ENCODE peak calls at places on chromosomes 5 and 9, in six cellular contexts. One of them, this sample, is unnamed.

GRCh38 chr5:33781286-33781685 is 110.5 kb downstream of the ADAMTS12 start:
- DNase-seq in ovary: no peak
- DNase-seq in tibial artery: no peak
- DNase-seq in cardiac muscle cell: no peak
- DNase-seq in Panc1: no peak
- DNase-seq in Peyer's patch: no peak
- DNase-seq in this sample: no peak

GRCh38 chr5:172901012-172901780 is 58.0 kb upstream of the RPL26L1 start:
- DNase-seq in ovary: peak; percentile 90
- DNase-seq in tibial artery: peak; percentile 95
- DNase-seq in cardiac muscle cell: peak; percentile 14
- DNase-seq in Panc1: no peak
- DNase-seq in Peyer's patch: no peak
- DNase-seq in this sample: peak; percentile 42

GRCh38 chr9:32398207-32398606 is 13.8 kb downstream of the ACO1 start:
- DNase-seq in ovary: no peak
- DNase-seq in tibial artery: no peak
- DNase-seq in cardiac muscle cell: no peak
- DNase-seq in Panc1: no peak
- DNase-seq in Peyer's patch: no peak
- DNase-seq in this sample: no peak

GRCh38 chr5:173697931-173698579 is 81.6 kb upstream of the BOD1 start:
- DNase-seq in ovary: no peak
- DNase-seq in tibial artery: no peak
- DNase-seq in cardiac muscle cell: no peak
- DNase-seq in Panc1: no peak
- DNase-seq in Peyer's patch: no peak
- DNase-seq in this sample: no peak

GRCh38 chr5:76082790-76083554 is at the start of gene SV2C:
- DNase-seq in ovary: no peak
- DNase-seq in tibial artery: no peak
- DNase-seq in cardiac muscle cell: peak; percentile 55
- DNase-seq in Panc1: no peak
- DNase-seq in Peyer's patch: peak; percentile 56
- DNase-seq in this sample: peak; percentile 45

GRCh38 chr9:123347289-123348060 is 8.5 kb upstream of the CRB2 start:
- DNase-seq in ovary: no peak
- DNase-seq in tibial artery: no peak
- DNase-seq in cardiac muscle cell: no peak
- DNase-seq in Panc1: no peak
- DNase-seq in Peyer's patch: no peak
- DNase-seq in this sample: no peak

GRCh38 chr5:18798058-18798457 is 1163.8 kb downstream of the TAF11L14 start:
- DNase-seq in ovary: no peak
- DNase-seq in tibial artery: no peak
- DNase-seq in cardiac muscle cell: no peak
- DNase-seq in Panc1: no peak
- DNase-seq in Peyer's patch: no peak
- DNase-seq in this sample: no peak

GRCh38 chr5:124889522-124889828 is 143.0 kb upstream of the ZNF608 start:
- DNase-seq in ovary: no peak
- DNase-seq in tibial artery: no peak
- DNase-seq in cardiac muscle cell: no peak
- DNase-seq in Panc1: no peak
- DNase-seq in Peyer's patch: no peak
- DNase-seq in this sample: no peak

DNA sequence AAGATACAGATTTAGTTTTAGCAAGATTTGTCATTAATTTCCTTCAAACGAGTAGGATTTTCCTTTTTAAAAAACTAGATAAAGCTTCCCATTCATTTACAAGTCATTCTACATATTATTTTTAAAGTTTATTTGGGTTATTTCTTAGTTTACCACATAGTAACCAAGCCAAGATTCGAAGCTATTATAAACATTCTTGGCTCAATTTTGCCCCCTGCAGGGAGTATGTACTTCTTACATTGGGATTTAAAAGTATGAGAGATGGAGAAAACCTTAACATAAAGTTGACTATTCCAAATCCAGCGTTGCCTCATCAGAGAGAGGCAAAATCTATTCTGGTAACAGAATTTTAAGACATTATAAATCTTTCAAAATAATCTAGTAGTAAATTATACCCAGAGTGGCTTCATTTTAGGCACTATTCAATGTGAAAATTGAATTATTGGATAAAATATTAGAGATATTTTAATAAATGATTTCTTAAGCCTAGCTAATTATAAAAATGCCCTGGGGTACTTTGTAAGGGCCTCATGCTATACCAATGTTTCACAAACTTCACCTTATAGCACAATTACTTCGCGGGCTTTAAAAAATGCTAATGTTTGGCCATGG is 39.1 kb downstream of the FBN2 start:
- DNase-seq in ovary: no peak
- DNase-seq in tibial artery: no peak
- DNase-seq in cardiac muscle cell: peak; percentile 64
- DNase-seq in Panc1: no peak
- DNase-seq in Peyer's patch: no peak
- DNase-seq in this sample: no peak
- TF ChIP-seq CTCF in ovary: no peak
- TF ChIP-seq CTCF in tibial artery: no peak
- TF ChIP-seq CTCF in cardiac muscle cell: peak; percentile 56
- TF ChIP-seq CTCF in Panc1: peak; percentile 24
- TF ChIP-seq CTCF in Peyer's patch: peak; percentile 41
- TF ChIP-seq CTCF in this sample: peak; percentile 13

GRCh38 chr9:38214441-38214840 is 145.4 kb upstream of the SHB start:
- DNase-seq in ovary: no peak
- DNase-seq in tibial artery: no peak
- DNase-seq in cardiac muscle cell: no peak
- DNase-seq in Panc1: no peak
- DNase-seq in Peyer's patch: no peak
- DNase-seq in this sample: no peak
- H3K27me3 ChIP-seq in ovary: no peaks in the 10 kb centered on the region
- H3K27me3 ChIP-seq in tibial artery: peaks cover 6% of the 10 kb centered on the region
- H3K27me3 ChIP-seq in cardiac muscle cell: peaks cover 13% of the 10 kb centered on the region
- H3K27me3 ChIP-seq in Panc1: no peaks in the 10 kb centered on the region
- H3K27me3 ChIP-seq in Peyer's patch: no peaks in the 10 kb centered on the region
- H3K27me3 ChIP-seq in this sample: no peaks in the 10 kb centered on the region

GRCh38 chr9:127974002-127974768 is 6.6 kb downstream of the EEIG1 start:
- DNase-seq in ovary: no peak
- DNase-seq in tibial artery: no peak
- DNase-seq in cardiac muscle cell: no peak
- DNase-seq in Panc1: no peak
- DNase-seq in Peyer's patch: peak; percentile 55
- DNase-seq in this sample: peak; percentile 48

GRCh38 chr9:127971357-127972315 is 9.2 kb downstream of the EEIG1 start:
- DNase-seq in ovary: peak; percentile 53
- DNase-seq in tibial artery: no peak
- DNase-seq in cardiac muscle cell: no peak
- DNase-seq in Panc1: no peak
- DNase-seq in Peyer's patch: peak; percentile 49
- DNase-seq in this sample: no peak

GRCh38 chr9:127972316-127972871 is 8.4 kb downstream of the EEIG1 start:
- DNase-seq in ovary: no peak
- DNase-seq in tibial artery: no peak
- DNase-seq in cardiac muscle cell: no peak
- DNase-seq in Panc1: no peak
- DNase-seq in Peyer's patch: peak; percentile 55
- DNase-seq in this sample: no peak

GRCh38 chr9:127974769-127975261 is 6.0 kb downstream of the EEIG1 start:
- DNase-seq in ovary: peak; percentile 76
- DNase-seq in tibial artery: peak; percentile 92
- DNase-seq in cardiac muscle cell: no peak
- DNase-seq in Panc1: no peak
- DNase-seq in Peyer's patch: peak; percentile 54
- DNase-seq in this sample: peak; percentile 61

DNA sequence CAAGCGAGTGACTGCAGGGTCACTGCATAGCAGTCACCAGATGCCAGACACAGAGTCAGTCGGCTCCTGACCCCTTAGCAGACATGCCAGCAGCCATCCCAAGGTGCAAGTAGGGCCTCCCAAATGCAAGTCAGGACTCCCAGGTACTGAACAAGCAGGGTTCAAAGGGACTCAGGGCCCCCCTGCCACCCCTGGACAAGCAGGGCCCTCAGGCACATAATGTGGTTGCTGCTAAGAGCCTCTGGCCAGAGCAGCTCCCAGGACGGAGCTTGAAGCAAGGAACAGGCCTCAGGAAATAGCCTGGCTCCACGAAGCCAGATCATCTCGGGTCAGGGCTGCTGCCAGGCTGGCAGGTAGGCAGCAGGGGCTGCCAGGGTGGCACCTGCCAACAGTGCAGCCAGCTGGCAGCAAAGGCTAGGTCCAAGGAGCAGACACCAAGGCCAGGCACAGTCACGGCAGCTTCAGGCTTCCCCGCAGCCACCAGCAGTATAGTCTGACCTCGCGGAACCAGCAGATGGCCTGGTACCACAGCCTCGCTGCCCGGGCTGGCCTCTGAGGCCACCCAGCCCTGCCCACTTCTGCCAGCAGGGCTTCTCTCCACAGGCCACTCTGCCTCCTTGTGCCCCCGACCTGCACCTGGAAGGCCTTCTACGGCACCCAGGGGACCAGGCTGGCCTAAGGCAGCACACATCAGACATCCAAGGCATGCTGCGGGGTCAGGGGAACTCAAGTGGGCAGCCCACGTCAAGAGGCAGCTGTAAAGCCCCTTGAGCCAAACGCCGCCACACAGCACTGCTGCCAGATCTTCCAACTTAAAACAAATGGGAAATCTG is 7.4 kb downstream of the EEIG1 start:
- DNase-seq in ovary: no peak
- DNase-seq in tibial artery: no peak
- DNase-seq in cardiac muscle cell: no peak
- DNase-seq in Panc1: no peak
- DNase-seq in Peyer's patch: peak; percentile 77
- DNase-seq in this sample: peak; percentile 83
- TF ChIP-seq CTCF in ovary: no peak
- TF ChIP-seq CTCF in tibial artery: no peak
- TF ChIP-seq CTCF in cardiac muscle cell: no peak
- TF ChIP-seq CTCF in Panc1: no peak
- TF ChIP-seq CTCF in Peyer's patch: peak; percentile 41
- TF ChIP-seq CTCF in this sample: no peak

GRCh38 chr5:180155331-180155881 is 53.6 kb downstream of the RASGEF1C start:
- DNase-seq in ovary: no peak
- DNase-seq in tibial artery: no peak
- DNase-seq in cardiac muscle cell: peak; percentile 79
- DNase-seq in Panc1: no peak
- DNase-seq in Peyer's patch: no peak
- DNase-seq in this sample: no peak

GRCh38 chr5:180156141-180156540 is 52.9 kb downstream of the RASGEF1C start:
- DNase-seq in ovary: no peak
- DNase-seq in tibial artery: no peak
- DNase-seq in cardiac muscle cell: no peak
- DNase-seq in Panc1: no peak
- DNase-seq in Peyer's patch: no peak
- DNase-seq in this sample: no peak

GRCh38 chr5:180153099-180153498 is 55.9 kb downstream of the RASGEF1C start:
- DNase-seq in ovary: no peak
- DNase-seq in tibial artery: no peak
- DNase-seq in cardiac muscle cell: no peak
- DNase-seq in Panc1: no peak
- DNase-seq in Peyer's patch: no peak
- DNase-seq in this sample: no peak

GRCh38 chr5:180154821-180155220 is 54.2 kb downstream of the RASGEF1C start:
- DNase-seq in ovary: no peak
- DNase-seq in tibial artery: no peak
- DNase-seq in cardiac muscle cell: no peak
- DNase-seq in Panc1: no peak
- DNase-seq in Peyer's patch: no peak
- DNase-seq in this sample: no peak

GRCh38 chr5:180153991-180154390 is 55.0 kb downstream of the RASGEF1C start:
- DNase-seq in ovary: no peak
- DNase-seq in tibial artery: no peak
- DNase-seq in cardiac muscle cell: no peak
- DNase-seq in Panc1: no peak
- DNase-seq in Peyer's patch: no peak
- DNase-seq in this sample: no peak
- H3K27me3 ChIP-seq in ovary: no peaks in the 10 kb centered on the region
- H3K27me3 ChIP-seq in tibial artery: no peaks in the 10 kb centered on the region
- H3K27me3 ChIP-seq in cardiac muscle cell: no peaks in the 10 kb centered on the region
- H3K27me3 ChIP-seq in Panc1: no peaks in the 10 kb centered on the region
- H3K27me3 ChIP-seq in Peyer's patch: no peaks in the 10 kb centered on the region
- H3K27me3 ChIP-seq in this sample: no peaks in the 10 kb centered on the region

GRCh38 chr5:50320131-50320749 is 120.8 kb downstream of the EMB start:
- DNase-seq in ovary: no peak
- DNase-seq in tibial artery: no peak
- DNase-seq in cardiac muscle cell: no peak
- DNase-seq in Panc1: no peak
- DNase-seq in Peyer's patch: no peak
- DNase-seq in this sample: no peak

GRCh38 chr5:50328193-50328729 is 112.8 kb downstream of the EMB start:
- DNase-seq in ovary: no peak
- DNase-seq in tibial artery: no peak
- DNase-seq in cardiac muscle cell: no peak
- DNase-seq in Panc1: no peak
- DNase-seq in Peyer's patch: no peak
- DNase-seq in this sample: no peak

DNA sequence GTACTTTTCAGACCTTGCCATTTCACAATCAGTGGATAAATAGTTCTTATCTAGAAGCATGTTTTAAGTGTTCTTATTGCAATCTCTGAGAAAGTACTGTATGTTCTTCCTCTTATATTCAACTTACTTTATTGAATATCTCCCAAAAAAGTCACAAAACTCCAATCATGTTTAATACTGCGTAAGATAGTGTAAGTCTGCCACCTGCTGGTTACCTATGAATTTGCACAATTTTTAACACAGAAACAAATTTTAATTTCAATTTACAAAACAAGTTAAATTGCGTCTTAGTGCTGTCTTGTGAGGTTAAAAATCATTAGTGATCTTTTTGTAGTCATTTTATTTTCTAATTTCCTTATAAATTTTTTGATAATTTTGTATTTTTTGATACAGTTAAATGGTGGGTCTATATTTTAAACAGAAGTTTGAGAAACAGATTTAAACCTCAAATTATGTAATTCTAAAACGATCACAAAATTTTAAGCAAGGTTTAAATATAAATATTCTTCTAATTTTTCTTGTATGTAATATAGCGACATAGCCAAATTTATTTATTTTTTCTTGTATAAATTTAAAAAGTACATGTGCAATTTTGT is 115.8 kb downstream of the EMB start:
- DNase-seq in ovary: no peak
- DNase-seq in tibial artery: no peak
- DNase-seq in cardiac muscle cell: peak; percentile 2
- DNase-seq in Panc1: no peak
- DNase-seq in Peyer's patch: no peak
- DNase-seq in this sample: no peak
- TF ChIP-seq CTCF in ovary: no peak
- TF ChIP-seq CTCF in tibial artery: peak; percentile 51
- TF ChIP-seq CTCF in cardiac muscle cell: peak; percentile 53
- TF ChIP-seq CTCF in Panc1: peak; percentile 64
- TF ChIP-seq CTCF in Peyer's patch: peak; percentile 58
- TF ChIP-seq CTCF in this sample: no peak

DNA sequence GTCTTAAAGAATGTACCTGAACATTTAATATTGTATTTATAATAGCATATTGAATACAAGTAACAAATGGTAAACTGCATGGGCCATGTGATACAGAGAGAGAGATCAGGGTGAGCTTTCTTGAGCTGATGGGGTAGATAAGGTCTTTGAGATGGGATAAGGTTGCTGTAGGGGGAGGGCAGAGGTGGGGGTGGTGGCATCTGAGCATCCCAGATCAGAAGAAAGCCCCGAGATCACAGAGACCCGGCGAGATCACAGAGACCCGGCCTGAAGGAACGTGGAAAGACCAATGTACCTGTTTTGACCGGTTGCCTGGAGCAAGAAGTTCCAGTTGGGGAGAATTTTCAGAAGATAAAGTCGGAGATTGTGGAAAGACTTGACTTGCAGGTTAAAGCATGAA is 6.6 kb downstream of the SMARCA2 start:
- DNase-seq in ovary: no peak
- DNase-seq in tibial artery: no peak
- DNase-seq in cardiac muscle cell: no peak
- DNase-seq in Panc1: no peak
- DNase-seq in Peyer's patch: no peak
- DNase-seq in this sample: no peak
- H3K27me3 ChIP-seq in ovary: no peaks in the 10 kb centered on the region
- H3K27me3 ChIP-seq in tibial artery: no peaks in the 10 kb centered on the region
- H3K27me3 ChIP-seq in cardiac muscle cell: peaks cover 32% of the 10 kb centered on the region
- H3K27me3 ChIP-seq in Panc1: no peaks in the 10 kb centered on the region
- H3K27me3 ChIP-seq in Peyer's patch: no peaks in the 10 kb centered on the region
- H3K27me3 ChIP-seq in this sample: no peaks in the 10 kb centered on the region

This sample was measured in thyroid gland.